ENCODE peak calls at places on chromosomes 12 and 14, in six cellular contexts. Z is GM23338, V is HCT116, Y is MM.1S, O is PC-3, K is hepatocyte. X is an unnamed sample.

GRCh38 chr14:105528859-105529505 is 2.6 kb downstream of the TMEM121 start:
- DNase-seq in Z (no peak), O (no peak), V (no peak), K (peak; percentile 2), Y (no peak), X (peak; percentile 27)

GRCh38 chr12:17411662-17412061 is 678.3 kb downstream of the RERGL start:
- DNase-seq in Y (no peak), K (no peak), V (no peak), O (no peak), Z (no peak), X (no peak)

GRCh38 chr14:103084021-103084919 is at the start of gene LBHD2:
- DNase-seq in O (no peak), Y (no peak), K (no peak), V (no peak), Z (peak; percentile 54), X (peak; percentile 56)

GRCh38 chr14:22915886-22916521 is 2.9 kb downstream of the RBM23 start:
- DNase-seq in V (no peak), O (no peak), Y (no peak), K (no peak), Z (no peak), X (peak; percentile 46)

GRCh38 chr12:57604454-57605307 is at the start of gene DTX3:
- DNase-seq in O (no peak), K (peak; percentile 64), Z (peak; percentile 70), Y (peak; percentile 26), V (no peak), X (peak; percentile 74)

GRCh38 chr14:20652996-20653975 is 11.8 kb upstream of the OR6S1 start:
- DNase-seq in K (peak; percentile 59), O (no peak), V (peak; percentile 91), Z (peak; percentile 92), Y (no peak), X (peak; percentile 52)

GRCh38 chr12:10613334-10614055 is at the start of gene MAGOHB:
- DNase-seq in K (peak; percentile 97), Y (peak; percentile 98), V (peak; percentile 90), O (peak; percentile 95), Z (peak; percentile 98), X (peak; percentile 96)

GRCh38 chr14:20631023-20631820 is 10.3 kb downstream of the OR6S1 start:
- DNase-seq in K (peak; percentile 72), Y (peak; percentile 35), V (no peak), Z (peak; percentile 73), O (peak; percentile 86), X (peak; percentile 61)

GRCh38 chr14:59055439-59056045 is 132.9 kb upstream of the DAAM1 start:
- DNase-seq in Z (peak; percentile 43), V (peak; percentile 13), K (peak; percentile 64), O (peak; percentile 92), Y (peak; percentile 30), X (peak; percentile 58)

GRCh38 chr12:12376636-12377448 is 20.0 kb downstream of the BORCS5 start:
- DNase-seq in O (peak; percentile 81), Y (peak; percentile 91), K (peak; percentile 82), V (peak; percentile 65), Z (peak; percentile 92), X (peak; percentile 84)

GRCh38 chr12:122867701-122868461 is 28.0 kb downstream of the VPS37B start:
- DNase-seq in Y (no peak), Z (peak; percentile 84), K (no peak), O (peak; percentile 43), V (no peak), X (no peak)

GRCh38 chr12:80837342-80837978 is 100.3 kb downstream of the LIN7A start:
- DNase-seq in V (peak; percentile 19), Z (peak; percentile 91), K (peak; percentile 62), O (peak; percentile 51), Y (peak; percentile 38), X (peak; percentile 77)
- H3K9me2 ChIP-seq in V (no peaks in the 10 kb centered on the region), Z (peaks cover 4% of the 10 kb centered on the region), K (no peaks in the 10 kb centered on the region), O (no peaks in the 10 kb centered on the region), Y (no peaks in the 10 kb centered on the region), X (no peaks in the 10 kb centered on the region)

GRCh38 chr12:49961993-49962764 is 507 bp downstream of the AQP5 start:
- DNase-seq in Z (peak; percentile 66), K (no peak), O (no peak), V (no peak), Y (no peak), X (no peak)

GRCh38 chr12:49960474-49961110 is 1.1 kb upstream of the AQP5 start:
- DNase-seq in V (no peak), O (no peak), K (no peak), Y (no peak), Z (no peak), X (no peak)

GRCh38 chr12:49959570-49960473 is 1.9 kb upstream of the AQP5 start:
- DNase-seq in V (peak; percentile 50), O (peak; percentile 80), Y (no peak), Z (peak; percentile 94), K (no peak), X (no peak)

GRCh38 chr12:49962861-49963765 is 1.4 kb downstream of the AQP5 start:
- DNase-seq in Y (no peak), Z (no peak), O (peak; percentile 91), V (peak; percentile 29), K (no peak), X (peak; percentile 31)

DNA sequence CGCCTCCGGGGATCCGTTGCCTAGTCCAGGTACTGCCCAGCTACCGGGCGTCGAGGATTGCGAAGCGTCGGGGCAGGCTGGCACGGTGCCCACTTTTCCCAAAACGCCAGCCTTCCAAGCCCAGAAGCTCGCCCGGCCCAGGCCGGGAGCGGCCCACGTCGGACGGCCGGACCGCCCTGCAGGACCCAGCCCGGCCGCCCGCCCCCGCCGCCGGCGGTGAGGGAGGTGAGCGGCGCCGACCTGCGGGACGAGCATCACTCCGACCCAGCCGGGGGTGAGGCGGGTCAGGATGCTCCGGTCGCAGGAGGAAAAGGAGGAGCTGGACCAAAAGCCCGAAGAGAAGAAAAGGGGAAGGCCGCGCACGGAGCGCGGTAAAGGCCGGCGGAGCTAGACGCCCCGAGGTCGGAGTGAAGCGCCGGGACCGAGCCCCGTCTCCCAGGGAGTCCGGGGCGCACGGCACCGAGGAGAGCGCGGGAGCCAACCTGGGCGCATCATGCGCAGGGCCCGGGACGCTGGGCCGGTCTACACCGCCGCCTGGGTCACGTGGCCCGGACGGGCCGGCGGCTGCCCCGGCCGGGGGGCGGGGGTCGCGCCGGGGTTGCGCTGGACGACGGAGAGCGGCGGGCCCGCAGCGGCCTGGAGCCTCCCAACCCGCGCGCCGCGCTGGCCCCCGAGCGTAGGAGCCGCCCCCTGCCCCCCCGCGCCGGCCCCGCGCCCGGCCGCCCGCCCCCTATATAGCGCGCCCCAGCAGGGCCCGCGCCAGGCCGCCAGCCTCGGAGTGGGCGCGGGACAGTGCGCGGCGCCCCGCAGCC is at the start of gene AQP5:
- DNase-seq in K (no peak), O (no peak), Z (peak; percentile 64), Y (no peak), V (no peak), X (peak; percentile 26)
- TF ChIP-seq EZH2 in K (peak; percentile 83), O (no peak), Z (peak; percentile 59), Y (no peak), V (no peak), X (peak; percentile 81)

GRCh38 chr14:45810152-45810872 is 557.3 kb upstream of the MIS18BP1 start:
- DNase-seq in V (no peak), Y (peak; percentile 10), K (peak; percentile 23), O (peak; percentile 9), Z (peak; percentile 48), X (no peak)
- TF ChIP-seq EZH2phosphoT487 in V (no peak), Y (no peak), K (no peak), O (no peak), Z (no peak), X (no peak)

DNA sequence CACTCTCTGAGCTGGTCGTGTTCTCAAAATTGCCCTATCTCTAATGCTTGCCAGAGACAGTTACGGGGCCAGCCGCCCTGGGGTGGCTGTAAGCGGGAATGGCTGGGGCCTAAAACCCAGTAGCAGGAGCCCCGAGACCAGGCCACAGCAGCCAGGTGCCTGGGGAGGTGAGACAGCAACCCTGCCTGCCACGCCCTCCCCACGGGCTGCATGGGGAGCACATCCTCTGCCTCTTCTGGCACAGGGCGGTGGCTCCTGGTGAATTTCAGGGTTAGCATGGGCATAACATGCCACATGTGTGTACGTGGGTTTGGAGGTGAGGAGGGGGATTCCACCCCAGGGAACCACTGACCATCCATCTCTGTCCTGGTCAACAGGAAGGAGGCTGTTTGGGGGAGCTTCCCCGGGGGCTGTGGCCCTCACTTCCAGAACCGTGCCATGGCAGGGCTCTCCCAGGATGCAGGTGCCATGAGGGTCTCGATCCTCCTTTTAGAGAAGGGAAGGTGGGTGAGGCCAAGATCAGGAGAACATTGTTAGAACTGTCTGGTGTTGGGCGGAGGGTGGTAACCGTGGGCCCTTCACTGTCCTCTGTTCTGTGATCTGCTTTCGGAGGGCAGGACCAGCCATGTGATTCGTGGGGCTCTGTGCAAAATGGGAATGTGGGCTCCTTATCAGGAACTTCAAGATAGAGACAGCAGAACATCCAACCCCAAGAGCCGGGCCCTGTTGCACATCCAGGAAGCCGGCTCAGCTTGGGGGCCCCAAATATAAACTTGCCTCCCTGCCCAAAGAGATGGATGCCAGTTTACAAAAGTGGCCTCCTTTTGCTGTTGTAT is 312.2 kb upstream of the DIO3 start:
- DNase-seq in V (no peak), Y (no peak), Z (no peak), O (no peak), K (no peak), X (no peak)
- H3K9me2 ChIP-seq in V (no peaks in the 10 kb centered on the region), Y (no peaks in the 10 kb centered on the region), Z (no peaks in the 10 kb centered on the region), O (no peaks in the 10 kb centered on the region), K (no peaks in the 10 kb centered on the region), X (no peaks in the 10 kb centered on the region)

DNA sequence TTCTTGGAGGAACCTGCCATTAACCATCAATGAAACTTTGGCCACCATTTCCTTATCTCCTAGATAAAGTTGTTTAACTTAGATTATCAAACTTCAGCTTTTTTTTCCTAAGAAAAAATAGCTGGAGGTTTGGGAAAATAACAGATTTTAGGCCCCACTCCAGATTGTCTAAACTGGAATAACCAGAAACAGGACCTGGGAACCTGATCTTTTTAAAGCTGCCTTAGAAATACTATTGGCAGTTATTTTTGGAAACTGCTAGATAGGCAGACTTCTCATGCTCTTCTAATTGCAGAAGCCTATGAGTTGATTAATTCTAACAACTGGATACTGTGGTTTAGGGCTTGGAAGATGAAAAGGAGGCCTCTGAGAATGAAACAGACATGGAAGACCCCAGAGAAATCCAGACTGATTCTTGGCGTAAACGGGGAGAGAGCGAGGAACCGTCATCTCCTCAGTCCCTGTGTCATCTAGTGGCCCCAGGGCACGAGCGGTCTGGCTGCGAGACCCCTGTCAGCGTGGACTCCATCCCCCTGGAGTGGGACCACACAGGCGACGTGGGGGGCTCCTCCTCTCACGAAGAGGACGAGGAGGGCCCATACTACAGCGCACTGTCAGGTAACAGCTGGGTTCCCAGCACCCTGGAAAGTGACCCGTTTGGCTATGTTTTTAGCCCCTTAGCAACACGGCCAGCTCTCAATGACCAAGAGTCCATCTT is 80.2 kb downstream of the ESR2 start:
- DNase-seq in Y (no peak), K (no peak), O (no peak), V (no peak), Z (no peak), X (no peak)
- TF ChIP-seq EZH2 in Y (no peak), K (no peak), O (no peak), V (no peak), Z (no peak), X (no peak)

DNA sequence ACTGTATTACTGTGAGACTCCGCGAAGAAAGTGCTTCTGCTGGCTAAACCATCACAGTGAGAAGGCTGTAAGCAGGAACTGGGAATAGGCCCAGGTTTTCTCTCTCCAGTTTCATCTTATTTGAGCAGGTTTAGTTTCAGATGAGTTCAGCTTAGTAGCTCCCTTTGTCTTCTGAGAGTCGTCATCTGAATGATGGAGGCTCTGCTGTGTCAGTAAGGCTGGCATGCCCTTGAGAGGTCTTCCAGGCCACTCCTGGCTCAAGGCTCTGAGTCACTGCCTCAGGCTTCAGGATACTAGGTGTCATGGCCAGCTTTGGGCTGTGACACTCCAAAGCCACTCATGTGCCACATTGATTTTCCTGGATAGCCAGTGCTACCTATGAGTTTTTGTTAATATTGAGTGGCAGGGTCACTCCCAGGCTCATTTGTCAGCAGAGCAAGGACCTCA is 205.6 kb upstream of the RGS6 start:
- DNase-seq in Y (no peak), O (no peak), K (peak; percentile 25), Z (no peak), V (no peak), X (peak; percentile 82)
- TF ChIP-seq EZH2phosphoT487 in Y (no peak), O (no peak), K (no peak), Z (no peak), V (no peak), X (no peak)

GRCh38 chr14:62053188-62053587 is 291.0 kb downstream of the SNAPC1 start:
- DNase-seq in O (no peak), K (no peak), Y (no peak), Z (no peak), V (no peak), X (no peak)
- H3K9me2 ChIP-seq in O (no peaks in the 10 kb centered on the region), K (no peaks in the 10 kb centered on the region), Y (no peaks in the 10 kb centered on the region), Z (no peaks in the 10 kb centered on the region), V (no peaks in the 10 kb centered on the region), X (no peaks in the 10 kb centered on the region)